ENCODE peak calls at places on chromosome 4, in six cellular contexts. W is activated T-cell treated with anti-CD3 and anti-CD28 coated beads, Interleukin-2, amount 50 U/mL, for 4 hours; A is body of pancreas; V is heart left ventricle; D is activated naive CD8-positive, alpha-beta T cell treated with anti-CD3 and anti-CD28 coated beads, Interleukin-2, amount 50 U/mL, for 24 hours; B is activated CD4-positive, alpha-beta T cell treated with anti-CD3 and anti-CD28 coated beads for 36 hours. T is an unnamed sample.
A peak's percentile ranks its signal among the peaks of the same experiment; 100 is the strongest.

GRCh38 chr4:26779224-26779623 is 81.4 kb upstream of the STIM2 start:
- ATAC-seq in W (no peak), A (no peak), V (no peak), D (no peak), B (no peak), T (no peak)

GRCh38 chr4:165656399-165656798 is 216.6 kb upstream of the TLL1 start:
- ATAC-seq in W (no peak), A (no peak), V (no peak), D (no peak), B (no peak), T (no peak)

GRCh38 chr4:124030038-124030638 is 633.5 kb downstream of the SPRY1 start:
- ATAC-seq in W (no peak), A (peak; percentile 55), V (peak; percentile 95), D (no peak), B (no peak), T (no peak)

GRCh38 chr4:41880022-41880837 is 55.0 kb upstream of the TMEM33 start:
- ATAC-seq in W (no peak), A (no peak), V (no peak), D (no peak), B (no peak), T (no peak)

GRCh38 chr4:148227147-148227546 is 215.1 kb downstream of the NR3C2 start:
- ATAC-seq in W (no peak), A (peak; percentile 64), V (no peak), D (no peak), B (no peak), T (no peak)

GRCh38 chr4:23392860-23393458 is 496.9 kb downstream of the PPARGC1A start:
- ATAC-seq in W (no peak), A (no peak), V (peak; percentile 79), D (no peak), B (no peak), T (no peak)

GRCh38 chr4:169174247-169174646 is 96.5 kb downstream of the SH3RF1 start:
- ATAC-seq in W (no peak), A (no peak), V (no peak), D (no peak), B (no peak), T (no peak)

GRCh38 chr4:148053298-148054003 is 321.6 kb downstream of the ARHGAP10 start:
- ATAC-seq in W (no peak), A (no peak), V (peak; percentile 72), D (no peak), B (no peak), T (no peak)

GRCh38 chr4:169210516-169211108 is 60.1 kb downstream of the SH3RF1 start:
- ATAC-seq in W (no peak), A (no peak), V (no peak), D (no peak), B (no peak), T (no peak)

GRCh38 chr4:98006060-98006459 is 137.2 kb downstream of the STPG2 start:
- ATAC-seq in W (no peak), A (no peak), V (no peak), D (no peak), B (no peak), T (no peak)

GRCh38 chr4:10162341-10163000 is 45.9 kb upstream of the WDR1 start:
- ATAC-seq in W (no peak), A (peak; percentile 66), V (no peak), D (no peak), B (no peak), T (peak; percentile 3)

GRCh38 chr4:27094785-27095184 is 234.1 kb downstream of the STIM2 start:
- ATAC-seq in W (no peak), A (peak; percentile 75), V (no peak), D (no peak), B (no peak), T (no peak)

GRCh38 chr4:41207330-41207831 is 7.0 kb downstream of the APBB2 start:
- ATAC-seq in W (no peak), A (no peak), V (peak; percentile 66), D (peak; percentile 59), B (peak; percentile 49), T (peak; percentile 56)

GRCh38 chr4:48016141-48017107 is at the start of the genes CNGA1 and NIPAL1:
- ATAC-seq in W (peak; percentile 91), A (peak; percentile 97), V (peak; percentile 97), D (peak; percentile 85), B (peak; percentile 86), T (peak; percentile 89)

GRCh38 chr4:98510757-98511517 is 147.5 kb downstream of the TSPAN5 start:
- ATAC-seq in W (peak; percentile 79), A (no peak), V (no peak), D (peak; percentile 75), B (peak; percentile 88), T (peak; percentile 92)

GRCh38 chr4:132108784-132109183 is 1040.3 kb upstream of the PCDH10 start:
- ATAC-seq in W (no peak), A (no peak), V (no peak), D (no peak), B (no peak), T (no peak)

GRCh38 chr4:1558205-1558604 is 125.9 kb downstream of the FAM53A start:
- ATAC-seq in W (no peak), A (no peak), V (no peak), D (no peak), B (no peak), T (no peak)

GRCh38 chr4:87426865-87427517 is 4.6 kb downstream of the NUDT9 start:
- ATAC-seq in W (no peak), A (no peak), V (no peak), D (no peak), B (no peak), T (no peak)

GRCh38 chr4:175882891-175883290 is 70.8 kb upstream of the GPM6A start:
- ATAC-seq in W (no peak), A (no peak), V (no peak), D (no peak), B (no peak), T (no peak)

GRCh38 chr4:26212528-26212927 is 108.3 kb upstream of the RBPJ start:
- ATAC-seq in W (no peak), A (no peak), V (no peak), D (no peak), B (no peak), T (no peak)

GRCh38 chr4:7195546-7196282 is 3.4 kb downstream of the SORCS2 start:
- ATAC-seq in W (no peak), A (no peak), V (no peak), D (no peak), B (no peak), T (no peak)

GRCh38 chr4:7967501-7968261 is 28.0 kb upstream of the AFAP1 start:
- ATAC-seq in W (no peak), A (no peak), V (peak; percentile 3), D (no peak), B (no peak), T (no peak)

GRCh38 chr4:7831330-7831729 is 108.3 kb downstream of the AFAP1 start:
- ATAC-seq in W (peak; percentile 90), A (no peak), V (peak; percentile 55), D (peak; percentile 77), B (peak; percentile 87), T (peak; percentile 84)

GRCh38 chr4:151721466-151721865 is 39.3 kb downstream of the GATB start:
- ATAC-seq in W (no peak), A (no peak), V (no peak), D (no peak), B (no peak), T (no peak)

GRCh38 chr4:38310446-38311043 is 350.3 kb downstream of the PTTG2 start:
- ATAC-seq in W (peak; percentile 92), A (no peak), V (no peak), D (peak; percentile 91), B (peak; percentile 87), T (peak; percentile 89)

GRCh38 chr4:20273793-20274192 is 22.1 kb downstream of the SLIT2 start:
- ATAC-seq in W (no peak), A (no peak), V (no peak), D (no peak), B (no peak), T (no peak)

GRCh38 chr4:139207873-139208403 is 30.9 kb upstream of the ELF2 start:
- ATAC-seq in W (no peak), A (no peak), V (peak; percentile 69), D (no peak), B (no peak), T (no peak)

GRCh38 chr4:150248181-150248580 is 169.9 kb downstream of the DCLK2 start:
- ATAC-seq in W (no peak), A (no peak), V (no peak), D (no peak), B (no peak), T (no peak)

GRCh38 chr4:138775890-138776289 is 239.7 kb upstream of the NOCT start:
- ATAC-seq in W (no peak), A (no peak), V (peak; percentile 55), D (no peak), B (no peak), T (no peak)

GRCh38 chr4:125316391-125316780 is 1.6 kb downstream of the FAT4 start:
- ATAC-seq in W (no peak), A (no peak), V (peak; percentile 4), D (no peak), B (no peak), T (no peak)